ENCODE peak calls at places on chromosomes 16 and 17, in nine cellular contexts. D is NCI-H345; E is HS-5; S is nucleus accumbens; Q is activated T-helper 9 cell treated with anti-CD3 and anti-CD28 coated beads, Interleukin-2, amount 50 U/mL, for 16 hours; H is fibroblast of gingiva; Z is amniotic stem cell; A is stimulated activated CD8-positive, alpha-beta memory T cell treated with anti-CD3 and anti-CD28 coated beads, Interleukin-7, amount 100 ng/mL, for 24 hours; O is SHP77. Y is an unnamed sample.

GRCh38 chr17:78307887-78308633 is 51.8 kb downstream of the SOCS3 start:
- DNase-seq in D (no peak), E (no peak), S (no peak), Q (no peak), H (no peak), Z (no peak), A (no peak), O (no peak), Y (no peak)

GRCh38 chr17:45225051-45225700 is 3.5 kb downstream of the FMNL1 start:
- DNase-seq in D (no peak), E (no peak), S (no peak), Q (peak), H (no peak), Z (no peak), A (no peak), O (no peak), Y (no peak)

GRCh38 chr17:6110592-6110991 is 40.4 kb downstream of the WSCD1 start:
- DNase-seq in D (no peak), E (no peak), S (no peak), Q (no peak), H (no peak), Z (no peak), A (no peak), O (no peak), Y (peak)

GRCh38 chr17:32871736-32872135 is 5.2 kb downstream of the MYO1D start:
- DNase-seq in D (no peak), E (no peak), S (no peak), Q (no peak), H (no peak), Z (no peak), A (no peak), O (no peak), Y (no peak)

GRCh38 chr16:86515780-86516617 is 5.7 kb downstream of the FOXF1 start:
- DNase-seq in D (no peak), E (no peak), S (no peak), Q (no peak), H (peak), Z (no peak), A (no peak), O (no peak), Y (peak)

GRCh38 chr16:5928476-5929055 is 831.0 kb upstream of the EEF2KMT start:
- DNase-seq in D (no peak), E (no peak), S (no peak), Q (no peak), H (no peak), Z (no peak), A (no peak), O (no peak), Y (no peak)

GRCh38 chr17:6435051-6435450 is at the start of gene AIPL1:
- DNase-seq in D (no peak), E (no peak), S (no peak), Q (no peak), H (no peak), Z (no peak), A (no peak), O (no peak), Y (no peak)

GRCh38 chr16:83458612-83459011 is 349.2 kb upstream of the HSBP1 start:
- DNase-seq in D (no peak), E (peak), S (no peak), Q (no peak), H (no peak), Z (peak), A (no peak), O (no peak), Y (peak)

GRCh38 chr16:62977876-62978275 is 941.6 kb upstream of the CDH8 start:
- DNase-seq in D (no peak), E (no peak), S (no peak), Q (no peak), H (no peak), Z (no peak), A (no peak), O (no peak), Y (no peak)

GRCh38 chr17:78122221-78122990 is 6.1 kb downstream of the TMC6 start:
- DNase-seq in D (no peak), E (no peak), S (no peak), Q (no peak), H (no peak), Z (no peak), A (no peak), O (no peak), Y (no peak)

GRCh38 chr17:73628642-73629552 is 15.3 kb downstream of the SDK2 start:
- DNase-seq in D (no peak), E (no peak), S (no peak), Q (no peak), H (no peak), Z (no peak), A (no peak), O (no peak), Y (no peak)

GRCh38 chr17:55576237-55576998 is 65.2 kb upstream of the SMIM36 start:
- DNase-seq in D (no peak), E (peak), S (no peak), Q (no peak), H (peak), Z (peak), A (no peak), O (no peak), Y (peak)

GRCh38 chr16:57229079-57229478 is 16.0 kb upstream of the ARL2BP start:
- DNase-seq in D (no peak), E (no peak), S (no peak), Q (no peak), H (no peak), Z (no peak), A (no peak), O (no peak), Y (no peak)

GRCh38 chr17:5418858-5419355 is 555 bp downstream of the NUP88 start:
- DNase-seq in D (peak), E (no peak), S (no peak), Q (peak), H (peak), Z (no peak), A (peak), O (peak), Y (peak)

GRCh38 chr16:63695347-63695746 is 1426.5 kb downstream of the CDH11 start:
- DNase-seq in D (no peak), E (no peak), S (no peak), Q (no peak), H (no peak), Z (no peak), A (no peak), O (no peak), Y (no peak)

GRCh38 chr16:26905336-26905735 is 161.4 kb upstream of the C16orf82 start:
- DNase-seq in D (no peak), E (no peak), S (no peak), Q (no peak), H (no peak), Z (no peak), A (no peak), O (no peak), Y (peak)

GRCh38 chr16:28491080-28491969 is 549 bp downstream of the CLN3 start:
- DNase-seq in D (no peak), E (no peak), S (no peak), Q (no peak), H (no peak), Z (peak), A (no peak), O (peak), Y (peak)

GRCh38 chr17:34358631-34359030 is 2.4 kb downstream of the CCL13 start:
- DNase-seq in D (peak), E (no peak), S (no peak), Q (no peak), H (no peak), Z (no peak), A (no peak), O (no peak), Y (no peak)

GRCh38 chr17:73856585-73856984 is 212.3 kb upstream of the SDK2 start:
- DNase-seq in D (no peak), E (no peak), S (no peak), Q (no peak), H (no peak), Z (no peak), A (no peak), O (no peak), Y (no peak)

GRCh38 chr17:73272906-73273218 is 11.2 kb upstream of the CPSF4L start:
- DNase-seq in D (no peak), E (no peak), S (no peak), Q (no peak), H (no peak), Z (no peak), A (no peak), O (no peak), Y (no peak)

Y was measured in foreskin fibroblast.